ENCODE peak calls at places on chromosomes 16 and 17, in seven cellular contexts. H, B, F, W, P, X and L are unnamed samples.

GRCh38 chr17:45227631-45228120 is 6.0 kb downstream of the FMNL1 start:
- DNase-seq in X (no peak), H (no peak), P (no peak), B (no peak), W (no peak), F (no peak), L (no peak)

GRCh38 chr17:42116705-42117396 is 4.3 kb downstream of the KAT2A start:
- DNase-seq in X (peak), H (peak), W (peak), B (peak), F (peak), P (peak), L (no peak)

GRCh38 chr16:90042946-90043514 is 23.8 kb upstream of the DBNDD1 start:
- DNase-seq in X (no peak), W (no peak), P (no peak), F (no peak), B (no peak), H (peak), L (no peak)

GRCh38 chr16:31430380-31431052 is 2.4 kb upstream of the COX6A2 start:
- DNase-seq in X (no peak), B (no peak), F (no peak), H (no peak), W (no peak), P (no peak), L (peak)

GRCh38 chr17:3956558-3956957 is 7.7 kb downstream of the ATP2A3 start:
- DNase-seq in F (no peak), B (no peak), X (no peak), P (no peak), W (no peak), H (no peak), L (no peak)

GRCh38 chr17:71757156-71757555 is 363.7 kb upstream of the SOX9 start:
- DNase-seq in B (no peak), H (no peak), W (no peak), F (no peak), P (no peak), X (no peak), L (no peak)

GRCh38 chr17:27323538-27324212 is 29.8 kb downstream of the WSB1 start:
- DNase-seq in B (no peak), X (peak), P (peak), W (peak), F (no peak), H (peak), L (no peak)

GRCh38 chr17:39928868-39929651 is 1.5 kb downstream of the LRRC3C start:
- DNase-seq in P (peak), H (no peak), B (peak), F (no peak), W (no peak), X (peak), L (no peak)

GRCh38 chr17:57663326-57664070 is 81.6 kb downstream of the CCDC182 start:
- DNase-seq in B (no peak), P (no peak), H (no peak), F (peak), W (no peak), X (no peak), L (no peak)

GRCh38 chr17:65039349-65039988 is 17.1 kb downstream of the GNA13 start:
- DNase-seq in F (no peak), X (no peak), B (no peak), W (no peak), H (no peak), P (no peak), L (no peak)

GRCh38 chr17:7703584-7704574 is 1.1 kb upstream of the EFNB3 start:
- DNase-seq in X (no peak), F (peak), B (peak), H (no peak), W (peak), P (no peak), L (no peak)

GRCh38 chr17:34725740-34726139 is 146.4 kb downstream of the TMEM132E start:
- DNase-seq in F (no peak), X (no peak), H (no peak), B (no peak), W (no peak), P (no peak), L (no peak)

GRCh38 chr17:41563607-41564006 is 8.3 kb downstream of the KRT9 start:
- DNase-seq in X (no peak), P (no peak), W (no peak), B (no peak), F (no peak), H (no peak), L (no peak)